ENCODE peak calls at places on chromosomes 1 and 21, in six cellular contexts. One of them, this sample, is unnamed.

GRCh38 chr1:75855010-75855409 is 58.3 kb downstream of the MSH4 start:
- DNase-seq in HCT116: peak; percentile 8
- DNase-seq in left lung: no peak
- DNase-seq in WTC11: no peak
- DNase-seq in GM12878: no peak
- DNase-seq in endothelial cell: no peak
- DNase-seq in this sample: no peak

GRCh38 chr1:40004857-40005256 is 35.7 kb upstream of the CAP1 start:
- DNase-seq in HCT116: no peak
- DNase-seq in left lung: no peak
- DNase-seq in WTC11: no peak
- DNase-seq in GM12878: no peak
- DNase-seq in endothelial cell: no peak
- DNase-seq in this sample: no peak

GRCh38 chr1:229254910-229255541 is 15.9 kb upstream of the RAB4A start:
- DNase-seq in HCT116: no peak
- DNase-seq in left lung: no peak
- DNase-seq in WTC11: no peak
- DNase-seq in GM12878: no peak
- DNase-seq in endothelial cell: no peak
- DNase-seq in this sample: no peak

GRCh38 chr1:64451449-64451848 is 18.5 kb upstream of the CACHD1 start:
- DNase-seq in HCT116: no peak
- DNase-seq in left lung: no peak
- DNase-seq in WTC11: no peak
- DNase-seq in GM12878: no peak
- DNase-seq in endothelial cell: no peak
- DNase-seq in this sample: no peak

GRCh38 chr1:47824297-47824696 is 172.9 kb downstream of the TRABD2B start:
- DNase-seq in HCT116: no peak
- DNase-seq in left lung: no peak
- DNase-seq in WTC11: no peak
- DNase-seq in GM12878: no peak
- DNase-seq in endothelial cell: no peak
- DNase-seq in this sample: no peak

GRCh38 chr1:107405241-107405640 is 264.4 kb downstream of the NTNG1 start:
- DNase-seq in HCT116: no peak
- DNase-seq in left lung: no peak
- DNase-seq in WTC11: no peak
- DNase-seq in GM12878: no peak
- DNase-seq in endothelial cell: no peak
- DNase-seq in this sample: no peak

GRCh38 chr21:44508711-44509445 is 31.1 kb downstream of the KRTAP10-1 start:
- DNase-seq in HCT116: no peak
- DNase-seq in left lung: no peak
- DNase-seq in WTC11: no peak
- DNase-seq in GM12878: no peak
- DNase-seq in endothelial cell: no peak
- DNase-seq in this sample: no peak

GRCh38 chr1:17792421-17792820 is 37.3 kb downstream of the ACTL8 start:
- DNase-seq in HCT116: no peak
- DNase-seq in left lung: no peak
- DNase-seq in WTC11: no peak
- DNase-seq in GM12878: no peak
- DNase-seq in endothelial cell: no peak
- DNase-seq in this sample: no peak

GRCh38 chr21:16262109-16262508 is 532.3 kb downstream of the USP25 start:
- DNase-seq in HCT116: no peak
- DNase-seq in left lung: no peak
- DNase-seq in WTC11: no peak
- DNase-seq in GM12878: no peak
- DNase-seq in endothelial cell: no peak
- DNase-seq in this sample: no peak

GRCh38 chr1:173206816-173207595 is at the start of gene TNFSF4:
- DNase-seq in HCT116: no peak
- DNase-seq in left lung: no peak
- DNase-seq in WTC11: no peak
- DNase-seq in GM12878: no peak
- DNase-seq in endothelial cell: no peak
- DNase-seq in this sample: no peak

GRCh38 chr1:21896652-21897532 is 40.2 kb downstream of the HSPG2 start:
- DNase-seq in HCT116: no peak
- DNase-seq in left lung: no peak
- DNase-seq in WTC11: peak; percentile 31
- DNase-seq in GM12878: no peak
- DNase-seq in endothelial cell: peak; percentile 67
- DNase-seq in this sample: peak; percentile 66

DNA sequence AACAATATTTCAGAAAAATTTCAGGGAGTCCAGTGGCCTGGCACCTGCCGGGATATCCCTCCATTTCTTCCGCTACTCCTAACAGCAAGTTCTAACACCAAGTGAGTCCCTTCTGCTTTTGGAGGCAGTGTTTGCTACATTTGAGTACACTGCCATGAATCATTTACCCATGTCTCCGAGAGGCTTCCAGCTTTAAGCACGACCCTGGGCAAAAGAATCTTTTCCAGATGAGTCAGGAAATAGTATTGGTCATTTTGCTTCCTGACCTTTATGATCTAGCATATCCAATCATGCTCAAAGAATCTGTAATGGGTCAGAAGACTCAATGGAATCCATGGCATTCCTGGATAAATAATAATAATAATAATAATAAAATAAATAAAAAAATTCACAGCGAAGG is 60.7 kb upstream of the FMN2 start:
- DNase-seq in HCT116: no peak
- DNase-seq in left lung: no peak
- DNase-seq in WTC11: no peak
- DNase-seq in GM12878: no peak
- DNase-seq in endothelial cell: no peak
- DNase-seq in this sample: no peak
- TF ChIP-seq CTCF in HCT116: no peak
- TF ChIP-seq CTCF in left lung: no peak
- TF ChIP-seq CTCF in WTC11: no peak
- TF ChIP-seq CTCF in GM12878: no peak
- TF ChIP-seq CTCF in endothelial cell: no peak
- TF ChIP-seq CTCF in this sample: no peak

DNA sequence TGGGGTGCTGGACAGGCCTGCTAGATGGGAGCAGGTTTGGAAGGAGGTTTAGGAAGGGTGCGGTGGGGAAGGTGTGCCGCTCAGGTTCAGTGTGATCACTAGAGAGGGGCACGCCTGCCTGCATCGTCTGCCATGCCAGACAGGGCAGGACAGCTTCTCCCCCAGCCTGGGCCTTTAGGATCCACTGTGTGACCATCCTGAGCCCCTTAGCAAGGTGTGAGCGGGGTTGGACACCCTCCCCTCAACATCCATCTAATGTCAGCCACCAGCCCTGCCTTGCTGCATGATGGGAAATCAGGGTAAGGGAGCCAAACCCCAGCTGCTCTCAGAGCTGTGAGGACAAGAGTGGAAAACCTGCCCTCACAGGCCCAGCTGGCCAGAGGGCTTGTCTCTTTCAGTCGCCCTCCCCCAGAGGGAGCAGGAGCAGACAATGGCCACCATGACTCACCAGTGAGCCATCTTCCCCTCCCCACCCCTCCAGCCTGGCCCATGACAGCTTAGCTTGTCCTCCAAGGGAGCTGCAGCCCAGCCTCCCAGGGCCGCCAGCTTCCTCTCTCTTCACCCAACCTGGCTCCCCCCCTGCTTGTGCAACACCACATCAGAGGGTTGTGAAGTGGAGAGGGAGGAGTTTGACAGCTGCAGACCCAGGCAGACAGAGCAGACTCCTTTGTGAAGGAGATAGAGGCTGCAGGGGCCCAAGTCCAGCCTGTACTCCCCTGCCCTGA is 37.0 kb downstream of the NUAK2 start:
- DNase-seq in HCT116: peak; percentile 75
- DNase-seq in left lung: peak; percentile 96
- DNase-seq in WTC11: peak; percentile 80
- DNase-seq in GM12878: no peak
- DNase-seq in endothelial cell: peak; percentile 53
- DNase-seq in this sample: no peak
- TF ChIP-seq CTCF in HCT116: no peak
- TF ChIP-seq CTCF in left lung: no peak
- TF ChIP-seq CTCF in WTC11: no peak
- TF ChIP-seq CTCF in GM12878: peak; percentile 0
- TF ChIP-seq CTCF in endothelial cell: no peak
- TF ChIP-seq CTCF in this sample: no peak

DNA sequence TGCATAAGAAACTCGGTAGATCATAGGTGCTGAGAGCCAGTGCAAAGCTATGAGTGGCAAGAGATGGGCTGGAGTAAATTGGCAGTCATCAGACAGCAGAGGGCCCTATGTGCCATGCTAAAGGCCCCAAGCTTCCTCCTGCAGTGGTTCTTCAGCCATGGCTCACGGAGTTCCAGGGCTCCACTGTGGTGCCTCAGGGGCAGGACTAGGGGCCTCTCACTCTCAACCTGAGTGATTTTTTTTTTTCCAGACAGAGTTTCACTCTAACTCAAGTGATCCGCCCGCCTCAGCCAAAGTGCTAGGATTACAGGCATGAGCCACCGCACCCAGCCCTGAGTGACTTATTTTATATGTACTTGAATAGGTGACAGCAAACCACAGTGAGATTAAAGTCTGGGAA is 10.4 kb upstream of the GJA8 start:
- DNase-seq in HCT116: peak; percentile 18
- DNase-seq in left lung: no peak
- DNase-seq in WTC11: peak; percentile 37
- DNase-seq in GM12878: no peak
- DNase-seq in endothelial cell: no peak
- DNase-seq in this sample: no peak
- TF ChIP-seq CTCF in HCT116: peak; percentile 47
- TF ChIP-seq CTCF in left lung: no peak
- TF ChIP-seq CTCF in WTC11: no peak
- TF ChIP-seq CTCF in GM12878: peak; percentile 36
- TF ChIP-seq CTCF in endothelial cell: no peak
- TF ChIP-seq CTCF in this sample: no peak

GRCh38 chr21:39180429-39181019 is 2.7 kb downstream of the PSMG1 start:
- DNase-seq in HCT116: no peak
- DNase-seq in left lung: no peak
- DNase-seq in WTC11: no peak
- DNase-seq in GM12878: no peak
- DNase-seq in endothelial cell: no peak
- DNase-seq in this sample: no peak
- TF ChIP-seq CTCF in HCT116: no peak
- TF ChIP-seq CTCF in left lung: no peak
- TF ChIP-seq CTCF in WTC11: no peak
- TF ChIP-seq CTCF in GM12878: no peak
- TF ChIP-seq CTCF in endothelial cell: peak; percentile 35
- TF ChIP-seq CTCF in this sample: peak; percentile 55

GRCh38 chr1:109493227-109493626 is 667 bp upstream of the CYB561D1 start:
- DNase-seq in HCT116: no peak
- DNase-seq in left lung: no peak
- DNase-seq in WTC11: no peak
- DNase-seq in GM12878: no peak
- DNase-seq in endothelial cell: no peak
- DNase-seq in this sample: no peak

GRCh38 chr1:109491372-109491771 is 2.5 kb upstream of the CYB561D1 start:
- DNase-seq in HCT116: no peak
- DNase-seq in left lung: no peak
- DNase-seq in WTC11: no peak
- DNase-seq in GM12878: no peak
- DNase-seq in endothelial cell: no peak
- DNase-seq in this sample: no peak

GRCh38 chr1:109488696-109489095 is 5.0 kb downstream of the ATXN7L2 start:
- DNase-seq in HCT116: no peak
- DNase-seq in left lung: no peak
- DNase-seq in WTC11: no peak
- DNase-seq in GM12878: no peak
- DNase-seq in endothelial cell: no peak
- DNase-seq in this sample: no peak

GRCh38 chr1:109490029-109490933 is 3.6 kb upstream of the CYB561D1 start:
- DNase-seq in HCT116: peak; percentile 31
- DNase-seq in left lung: no peak
- DNase-seq in WTC11: peak; percentile 83
- DNase-seq in GM12878: no peak
- DNase-seq in endothelial cell: peak; percentile 83
- DNase-seq in this sample: no peak

DNA sequence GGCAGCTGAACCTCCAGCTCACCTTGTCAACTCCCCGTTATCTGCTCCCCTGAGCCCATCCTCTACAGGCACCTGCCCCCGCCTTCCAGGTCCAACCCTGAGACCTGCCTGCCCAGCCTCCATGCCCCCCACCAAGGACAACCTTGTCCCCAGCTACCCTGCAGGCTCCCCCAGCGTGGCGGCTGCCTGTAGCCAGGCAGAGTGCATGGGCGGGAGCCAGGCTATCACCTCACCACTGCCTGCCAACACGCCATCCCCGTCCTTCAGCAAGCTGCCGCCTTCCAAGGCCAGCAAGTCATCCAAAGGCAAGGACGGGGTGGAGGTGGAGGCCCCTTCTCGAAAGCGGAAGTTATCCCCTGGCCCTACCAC is 3.0 kb upstream of the CYB561D1 start:
- DNase-seq in HCT116: no peak
- DNase-seq in left lung: no peak
- DNase-seq in WTC11: no peak
- DNase-seq in GM12878: no peak
- DNase-seq in endothelial cell: no peak
- DNase-seq in this sample: no peak
- TF ChIP-seq CTCF in HCT116: no peak
- TF ChIP-seq CTCF in left lung: no peak
- TF ChIP-seq CTCF in WTC11: no peak
- TF ChIP-seq CTCF in GM12878: no peak
- TF ChIP-seq CTCF in endothelial cell: no peak
- TF ChIP-seq CTCF in this sample: peak; percentile 15

GRCh38 chr1:59290173-59290954 is 6.5 kb upstream of the FGGY start:
- DNase-seq in HCT116: peak; percentile 88
- DNase-seq in left lung: peak; percentile 59
- DNase-seq in WTC11: peak; percentile 53
- DNase-seq in GM12878: no peak
- DNase-seq in endothelial cell: peak; percentile 30
- DNase-seq in this sample: no peak
- TF ChIP-seq CTCF in HCT116: peak; percentile 58
- TF ChIP-seq CTCF in left lung: peak; percentile 21
- TF ChIP-seq CTCF in WTC11: no peak
- TF ChIP-seq CTCF in GM12878: peak; percentile 50
- TF ChIP-seq CTCF in endothelial cell: no peak
- TF ChIP-seq CTCF in this sample: peak; percentile 57

GRCh38 chr1:152926091-152926490 is 17.7 kb downstream of the IVL start:
- DNase-seq in HCT116: peak; percentile 24
- DNase-seq in left lung: no peak
- DNase-seq in WTC11: no peak
- DNase-seq in GM12878: no peak
- DNase-seq in endothelial cell: no peak
- DNase-seq in this sample: no peak
- TF ChIP-seq CTCF in HCT116: peak; percentile 64
- TF ChIP-seq CTCF in left lung: no peak
- TF ChIP-seq CTCF in WTC11: no peak
- TF ChIP-seq CTCF in GM12878: peak; percentile 78
- TF ChIP-seq CTCF in endothelial cell: no peak
- TF ChIP-seq CTCF in this sample: no peak

This sample was measured in type B pancreatic cell.